ENCODE peak calls at places on chromosomes 13 and 19, in seven cellular contexts. C, W, Y, S, U, Q and J are unnamed samples.
A peak's percentile ranks its signal among the peaks of the same experiment; 100 is the strongest.

GRCh38 chr13:25881946-25882574 is 169.8 kb downstream of the SHISA2 start:
- DNase-seq in W (no peak), Y (no peak), Q (peak; percentile 29), U (no peak), S (no peak), C (no peak), J (no peak)

GRCh38 chr13:35343417-35343816 is 133.1 kb downstream of the MAB21L1 start:
- DNase-seq in Y (no peak), Q (no peak), U (no peak), C (no peak), W (no peak), S (no peak), J (no peak)

GRCh38 chr19:46970815-46971214 is 48.8 kb upstream of the NPAS1 start:
- DNase-seq in U (no peak), C (no peak), Y (peak; percentile 92), W (no peak), S (no peak), Q (peak; percentile 44), J (peak; percentile 79)

GRCh38 chr13:32116210-32116609 is 84.6 kb downstream of the FRY start:
- DNase-seq in Y (no peak), U (peak; percentile 19), S (no peak), C (no peak), Q (peak; percentile 31), W (no peak), J (no peak)

GRCh38 chr19:56314018-56314583 is 538 bp downstream of the ZSCAN5A start:
- DNase-seq in U (no peak), W (no peak), Y (peak; percentile 19), S (peak; percentile 45), C (no peak), Q (peak; percentile 33), J (no peak)

GRCh38 chr19:1901940-1902404 is 3.2 kb upstream of the ADAT3 start:
- DNase-seq in C (no peak), Q (no peak), W (no peak), S (no peak), U (no peak), Y (no peak), J (peak; percentile 41)

GRCh38 chr13:106001443-106001842 is 534.0 kb downstream of the EFNB2 start:
- DNase-seq in Y (no peak), Q (no peak), C (no peak), U (no peak), S (no peak), W (no peak), J (no peak)

GRCh38 chr19:18346091-18346490 is 5.7 kb downstream of the PGPEP1 start:
- DNase-seq in Y (no peak), S (no peak), C (no peak), W (no peak), U (no peak), Q (no peak), J (no peak)

GRCh38 chr19:342801-343421 is 1.7 kb downstream of the MIER2 start:
- DNase-seq in U (peak; percentile 90), W (no peak), S (no peak), Y (peak; percentile 86), Q (peak; percentile 84), C (no peak), J (peak; percentile 83)

GRCh38 chr13:111614613-111615012 is 294.2 kb downstream of the TEX29 start:
- DNase-seq in S (no peak), C (no peak), Q (no peak), W (no peak), U (no peak), Y (no peak), J (no peak)

GRCh38 chr19:23698711-23699520 is 11.9 kb upstream of the ZNF675 start:
- DNase-seq in Y (no peak), Q (no peak), S (no peak), U (no peak), C (no peak), W (no peak), J (no peak)

GRCh38 chr19:41997121-41997850 is 3.3 kb upstream of the ATP1A3 start:
- DNase-seq in S (peak; percentile 55), C (no peak), U (peak; percentile 48), Y (peak; percentile 86), Q (peak; percentile 35), W (peak; percentile 59), J (peak; percentile 44)

GRCh38 chr19:8208119-8208709 is 956 bp upstream of the CERS4 start:
- DNase-seq in C (no peak), U (no peak), S (no peak), Q (no peak), W (no peak), Y (no peak), J (peak; percentile 65)

GRCh38 chr13:88526853-88527215 is 855.7 kb downstream of the SLITRK5 start:
- DNase-seq in U (no peak), C (no peak), W (no peak), Y (no peak), S (no peak), Q (no peak), J (no peak)

GRCh38 chr13:100069278-100069677 is 19.6 kb upstream of the PCCA start:
- DNase-seq in Q (peak; percentile 83), Y (no peak), S (no peak), U (peak; percentile 92), W (no peak), C (no peak), J (no peak)

GRCh38 chr13:76386316-76386715 is 499.9 kb downstream of the KCTD12 start:
- DNase-seq in Q (no peak), S (no peak), C (no peak), Y (no peak), W (no peak), U (peak; percentile 2), J (no peak)

GRCh38 chr19:4732680-4733114 is 9.1 kb upstream of the DPP9 start:
- DNase-seq in S (peak; percentile 74), C (peak; percentile 37), Q (peak; percentile 75), U (peak; percentile 73), Y (peak; percentile 83), W (peak; percentile 67), J (peak; percentile 69)

GRCh38 chr13:41549491-41549890 is 92.1 kb downstream of the RGCC start:
- DNase-seq in U (no peak), C (no peak), S (no peak), Y (no peak), Q (no peak), W (no peak), J (no peak)

GRCh38 chr19:35689836-35690235 is 14.5 kb upstream of the ZBTB32 start:
- DNase-seq in S (no peak), U (no peak), C (no peak), Y (peak; percentile 65), Q (peak; percentile 8), W (no peak), J (no peak)

GRCh38 chr13:110772091-110772984 is 58.8 kb downstream of the ING1 start:
- DNase-seq in U (no peak), S (no peak), Q (no peak), W (no peak), Y (no peak), C (no peak), J (no peak)

GRCh38 chr13:49645451-49645850 is 17.1 kb downstream of the ARL11 start:
- DNase-seq in C (no peak), W (no peak), U (no peak), Q (no peak), Y (no peak), S (no peak), J (no peak)

GRCh38 chr19:29812080-29812880 is 489 bp downstream of the CCNE1 start:
- DNase-seq in S (no peak), U (no peak), C (peak; percentile 18), Q (no peak), W (peak; percentile 30), Y (no peak), J (peak; percentile 31)